ENCODE peak calls at places on chromosomes 1 and 21, in five cellular contexts. Z, Y, D, R and L are unnamed samples. For H3K4me1 and H3K9me3, the result is how much of the 10 kb centered on the place peaks cover.

GRCh38 chr1:8406946-8407345 is 89.0 kb downstream of the SLC45A1 start:
- DNase-seq in Z (no peak), Y (no peak), D (no peak), R (no peak), L (no peak)

GRCh38 chr1:109630081-109630880 is 10.6 kb downstream of the AMPD2 start:
- DNase-seq in Z (peak), Y (peak), D (no peak), R (peak), L (no peak)

GRCh38 chr1:3473381-3473844 is 18.9 kb downstream of the ARHGEF16 start:
- DNase-seq in Z (no peak), Y (no peak), D (no peak), R (no peak), L (no peak)

GRCh38 chr1:172699111-172699510 is 40.2 kb downstream of the FASLG start:
- DNase-seq in Z (no peak), Y (no peak), D (no peak), R (no peak), L (peak)

GRCh38 chr1:2816786-2817185 is 15.3 kb upstream of the TTC34 start:
- DNase-seq in Z (no peak), Y (no peak), D (no peak), R (no peak), L (no peak)

GRCh38 chr1:63010898-63011660 is 227.1 kb downstream of the ATG4C start:
- DNase-seq in Z (no peak), Y (no peak), D (peak), R (no peak), L (no peak)

GRCh38 chr1:46301406-46302090 is 1.9 kb downstream of the LRRC41 start:
- DNase-seq in Z (no peak), Y (no peak), D (peak), R (peak), L (peak)

GRCh38 chr1:228500901-228501871 is 14.0 kb downstream of the RNF187 start:
- DNase-seq in Z (peak), Y (peak), D (peak), R (peak), L (peak)

GRCh38 chr1:78839704-78840277 is 166.7 kb downstream of the ADGRL4 start:
- DNase-seq in Z (peak), Y (peak), D (peak), R (no peak), L (peak)

GRCh38 chr1:17798799-17799382 is 43.8 kb downstream of the ACTL8 start:
- DNase-seq in Z (no peak), Y (no peak), D (no peak), R (no peak), L (no peak)

GRCh38 chr1:218463194-218464156 is 118.3 kb downstream of the TGFB2 start:
- DNase-seq in Z (no peak), Y (no peak), D (peak), R (peak), L (no peak)

GRCh38 chr1:35298464-35298863 is 30.0 kb downstream of the ZMYM4 start:
- DNase-seq in Z (peak), Y (peak), D (peak), R (peak), L (peak)

GRCh38 chr1:15681346-15682290 is 2.5 kb upstream of the PLEKHM2 start:
- DNase-seq in Z (peak), Y (no peak), D (no peak), R (no peak), L (no peak)

GRCh38 chr1:55826413-55827080 is 611.4 kb upstream of the USP24 start:
- DNase-seq in Z (no peak), Y (no peak), D (no peak), R (no peak), L (no peak)

GRCh38 chr1:17198476-17199258 is 6.3 kb upstream of the PADI1 start:
- DNase-seq in Z (no peak), Y (no peak), D (no peak), R (no peak), L (no peak)

GRCh38 chr1:93518516-93518915 is 70.6 kb downstream of the FNBP1L start:
- DNase-seq in Z (no peak), Y (no peak), D (no peak), R (no peak), L (no peak)

GRCh38 chr1:175449306-175449705 is 256.7 kb upstream of the KIAA0040 start:
- DNase-seq in Z (no peak), Y (no peak), D (no peak), R (no peak), L (no peak)

GRCh38 chr1:100622037-100622436 is 84.1 kb downstream of the GPR88 start:
- DNase-seq in Z (no peak), Y (no peak), D (no peak), R (peak), L (no peak)

GRCh38 chr21:45695086-45695485 is 51.6 kb downstream of the PCBP3 start:
- DNase-seq in Z (no peak), Y (peak), D (peak), R (no peak), L (no peak)

GRCh38 chr1:34164510-34165381 is at the start of gene CSMD2:
- DNase-seq in Z (no peak), Y (peak), D (peak), R (no peak), L (no peak)

GRCh38 chr21:43355196-43355924 is 71.6 kb downstream of the SIK1 start:
- DNase-seq in Z (peak), Y (no peak), D (no peak), R (no peak), L (peak)

GRCh38 chr1:154405762-154406571 is 824 bp downstream of the IL6R start:
- DNase-seq in Z (peak), Y (peak), D (peak), R (peak), L (peak)

GRCh38 chr1:200905411-200906052 is 10.8 kb downstream of the INAVA start:
- DNase-seq in Z (no peak), Y (no peak), D (no peak), R (no peak), L (no peak)

GRCh38 chr1:56577859-56578663 is 1.3 kb downstream of the PLPP3 start:
- DNase-seq in Z (peak), Y (peak), D (no peak), R (peak), L (no peak)

GRCh38 chr1:181396171-181396670 is 87.1 kb upstream of the CACNA1E start:
- DNase-seq in Z (no peak), Y (no peak), D (no peak), R (no peak), L (peak)

GRCh38 chr1:89311757-89312156 is 39.1 kb upstream of the GBP5 start:
- DNase-seq in Z (no peak), Y (no peak), D (no peak), R (no peak), L (no peak)

GRCh38 chr1:162035241-162035640 is 11.6 kb upstream of the OLFML2B start:
- DNase-seq in Z (no peak), Y (no peak), D (no peak), R (no peak), L (no peak)

GRCh38 chr1:19169642-19170041 is 40.4 kb downstream of the UBR4 start:
- DNase-seq in Z (no peak), Y (no peak), D (no peak), R (no peak), L (no peak)

GRCh38 chr1:1419812-1420653 is 1.0 kb downstream of the ANKRD65 start:
- DNase-seq in Z (no peak), Y (no peak), D (no peak), R (no peak), L (no peak)

GRCh38 chr1:50827546-50827945 is 132.5 kb downstream of the FAF1 start:
- DNase-seq in Z (no peak), Y (no peak), D (no peak), R (no peak), L (no peak)

GRCh38 chr1:181185461-181185860 is 97.0 kb downstream of the IER5 start:
- DNase-seq in Z (no peak), Y (no peak), D (no peak), R (no peak), L (no peak)

GRCh38 chr1:110150330-110151174 is at the start of gene SLC6A17:
- DNase-seq in Z (no peak), Y (peak), D (peak), R (no peak), L (peak)

GRCh38 chr1:201946224-201946908 is at the start of gene LMOD1:
- DNase-seq in Z (no peak), Y (peak), D (peak), R (peak), L (no peak)

GRCh38 chr1:87226341-87226760 is 102.3 kb upstream of the LMO4 start:
- DNase-seq in Z (no peak), Y (peak), D (peak), R (peak), L (no peak)

GRCh38 chr1:155975375-155976061 is 2.8 kb downstream of the ARHGEF2 start:
- DNase-seq in Z (no peak), Y (no peak), D (no peak), R (no peak), L (no peak)
- H3K4me3 ChIP-seq in Z (peak), Y (peak), D (peak), R (peak), L (peak)

DNA sequence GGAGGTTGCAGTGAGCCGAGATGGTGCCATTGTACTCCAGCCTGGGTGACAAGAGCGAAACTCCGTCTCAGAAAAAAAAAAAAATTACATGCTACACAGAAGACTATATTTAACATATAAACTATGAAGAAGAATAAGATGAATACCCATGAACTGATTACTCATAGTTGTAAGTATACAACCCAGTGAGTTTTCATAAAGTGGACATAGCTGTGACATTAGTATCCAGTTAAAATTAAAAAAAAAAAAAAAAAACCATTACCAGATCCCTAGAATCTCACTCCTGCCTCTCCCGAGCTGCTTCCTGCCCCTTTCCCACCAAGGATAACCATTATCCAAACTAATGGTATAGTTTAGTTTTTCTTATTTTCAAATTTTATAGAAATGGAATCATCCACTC is 37.4 kb downstream of the UBE4B start:
- DNase-seq in Z (no peak), Y (no peak), D (no peak), R (no peak), L (no peak)
- H3K4me1 ChIP-seq in Z (under half), Y (under half), D (under half), R (under half), L (under half)

DNA sequence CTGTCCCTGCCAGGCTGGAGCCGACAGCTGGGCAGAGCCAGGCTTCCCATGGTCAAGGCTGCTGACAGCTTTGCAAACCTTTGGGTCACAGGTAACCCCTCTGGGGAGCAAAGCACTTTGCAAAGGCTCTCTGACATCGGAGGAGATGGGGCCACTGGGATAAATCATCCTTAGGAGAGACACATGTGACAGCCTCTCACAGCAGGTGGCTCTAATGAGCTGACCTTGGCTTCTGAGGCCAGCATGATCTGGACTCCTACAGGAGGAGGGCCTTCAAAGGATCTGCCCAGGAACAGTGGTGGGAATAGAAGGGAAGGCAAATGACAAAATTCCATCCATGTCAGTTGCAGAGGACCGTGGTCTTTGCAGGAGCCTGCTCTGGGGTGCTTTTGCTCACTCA is 136.8 kb upstream of the AJAP1 start:
- DNase-seq in Z (no peak), Y (no peak), D (no peak), R (no peak), L (no peak)
- H3K9me3 ChIP-seq in Z (under half), Y (under half), D (under half), R (under half), L (under half)

DNA sequence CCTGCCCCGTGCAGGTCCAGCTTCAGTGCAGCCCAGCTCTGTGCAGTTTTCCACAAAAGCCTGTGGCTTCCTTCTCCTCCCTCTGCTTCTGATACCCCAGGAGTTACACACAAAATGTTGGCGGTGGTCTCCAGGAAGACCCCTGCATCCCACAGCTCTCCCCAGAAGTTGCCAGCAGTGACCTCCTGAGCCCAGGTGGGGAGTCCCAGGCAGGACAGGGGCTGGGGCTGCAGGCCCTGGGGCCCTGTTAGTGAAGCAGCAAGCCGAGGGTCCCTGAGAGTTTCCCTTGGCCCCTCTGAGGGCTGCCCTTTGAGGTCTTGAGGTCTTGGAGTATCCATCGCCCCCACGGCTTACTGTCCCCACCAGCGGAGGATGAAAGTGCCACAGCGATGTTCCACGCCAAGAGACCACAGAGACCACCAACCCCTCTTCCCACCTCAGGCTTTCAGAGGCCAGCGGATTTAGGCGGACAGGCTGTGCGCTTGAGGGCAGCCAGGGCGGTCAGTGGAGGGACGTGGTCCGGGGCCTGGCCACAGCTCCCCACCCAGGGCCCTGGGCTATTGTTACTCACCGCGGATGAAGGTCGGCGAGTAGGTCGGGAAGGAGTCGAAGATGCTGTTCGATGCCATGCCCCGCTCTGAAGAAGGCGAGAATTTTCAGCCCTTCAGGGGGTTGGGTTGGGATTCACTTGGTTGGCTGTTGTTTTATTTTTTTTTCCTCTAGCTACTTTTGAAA is 34.0 kb upstream of the RUNX3 start:
- DNase-seq in Z (no peak), Y (no peak), D (no peak), R (no peak), L (no peak)
- H3K4me3 ChIP-seq in Z (peak), Y (no peak), D (no peak), R (no peak), L (peak)

DNA sequence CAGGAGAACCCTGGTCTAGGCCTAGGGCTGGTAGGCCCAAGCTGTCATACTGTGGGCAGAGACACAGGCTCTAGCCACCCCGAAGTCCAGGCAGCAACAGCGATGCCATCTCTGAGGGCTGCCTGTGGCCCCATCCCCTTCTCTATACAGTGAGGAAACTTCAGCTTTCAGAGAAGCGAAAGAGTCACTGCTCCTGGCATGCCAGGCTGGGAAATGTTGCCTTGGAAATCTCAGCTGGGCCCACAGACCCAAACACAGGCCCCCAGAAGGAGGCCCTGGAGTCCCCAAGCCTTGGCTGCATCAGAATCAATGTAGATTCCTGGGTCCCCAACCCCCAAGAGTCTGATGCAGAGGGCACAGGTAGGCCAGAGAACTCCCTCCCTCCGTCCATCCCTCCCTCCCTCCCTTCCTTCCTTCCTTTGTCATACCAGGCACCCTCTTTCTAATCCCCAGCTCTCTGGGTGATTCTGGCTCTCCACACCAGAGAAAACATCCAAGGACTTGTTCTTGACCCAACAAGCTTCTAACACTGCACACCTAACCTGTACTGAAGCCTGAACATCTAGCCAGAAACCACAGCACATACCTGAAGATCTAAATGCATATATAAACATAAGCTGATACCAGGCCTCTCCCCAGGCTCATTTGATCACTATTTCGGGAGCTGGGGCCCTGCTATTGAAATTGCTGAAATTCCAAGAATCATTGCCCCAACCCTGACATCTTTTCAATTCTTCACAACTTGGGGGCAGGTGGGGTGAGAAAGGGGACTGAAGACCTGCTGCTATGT is 143.2 kb upstream of the EDN2 start:
- DNase-seq in Z (no peak), Y (no peak), D (no peak), R (no peak), L (no peak)
- H3K4me1 ChIP-seq in Z (under half), Y (under half), D (under half), R (under half), L (under half)

DNA sequence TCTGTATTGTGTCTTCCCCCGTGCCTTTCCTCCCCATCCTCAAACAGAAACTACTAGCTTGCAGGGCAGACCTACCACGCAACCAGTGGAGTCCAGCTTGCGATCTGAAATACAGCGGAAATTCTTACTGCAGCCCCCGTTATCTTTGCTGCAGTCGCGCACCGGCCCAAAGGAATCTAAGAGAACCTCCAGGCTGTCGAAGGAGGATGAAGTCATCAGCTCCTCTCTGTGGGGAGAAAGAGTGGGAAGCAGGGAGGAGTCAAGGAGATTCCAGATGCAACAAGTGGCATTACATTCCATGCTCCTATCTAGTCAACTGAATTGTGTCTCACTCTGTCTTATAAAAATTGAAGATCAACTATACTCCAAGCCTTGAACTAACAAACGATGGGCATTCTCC is 206.9 kb downstream of the ASTN1 start:
- DNase-seq in Z (no peak), Y (no peak), D (no peak), R (no peak), L (no peak)
- H3K9me3 ChIP-seq in Z (under half), Y (under half), D (under half), R (under half), L (under half)

GRCh38 chr1:44594871-44595735 is 79.2 kb downstream of the TMEM53 start:
- DNase-seq in Z (peak), Y (peak), D (peak), R (peak), L (peak)

GRCh38 chr1:44594353-44594752 is 79.9 kb downstream of the TMEM53 start:
- DNase-seq in Z (no peak), Y (no peak), D (no peak), R (no peak), L (no peak)

GRCh38 chr1:44592208-44593145 is 81.8 kb downstream of the TMEM53 start:
- DNase-seq in Z (no peak), Y (no peak), D (no peak), R (no peak), L (no peak)

DNA sequence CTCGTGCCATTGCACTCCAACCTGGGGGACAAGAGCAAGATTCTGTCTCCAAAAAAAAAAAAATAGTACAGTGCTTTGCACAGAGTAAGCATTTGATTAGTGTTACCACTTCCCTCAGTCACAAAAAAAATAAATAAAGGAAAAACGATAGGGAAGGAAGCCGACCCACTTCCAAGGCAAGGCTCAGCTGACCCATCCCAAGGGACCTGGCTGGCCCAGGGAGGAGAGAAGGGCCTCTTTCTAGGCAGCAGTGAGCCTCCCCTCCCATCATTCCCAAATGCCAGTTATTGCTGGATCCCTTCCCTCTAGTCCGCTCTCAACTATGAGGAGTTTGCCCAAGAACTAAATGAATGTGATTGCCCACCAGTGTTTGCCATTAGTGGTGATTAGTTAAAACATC is 77.8 kb downstream of the TMEM53 start:
- DNase-seq in Z (no peak), Y (no peak), D (no peak), R (no peak), L (no peak)
- H3K4me3 ChIP-seq in Z (no peak), Y (no peak), D (no peak), R (no peak), L (no peak)

GRCh38 chr1:53111693-53112092 is 30.7 kb downstream of the SLC1A7 start:
- DNase-seq in Z (no peak), Y (no peak), D (no peak), R (no peak), L (no peak)

GRCh38 chr1:53111073-53111556 is 31.3 kb downstream of the SLC1A7 start:
- DNase-seq in Z (no peak), Y (no peak), D (no peak), R (no peak), L (no peak)

GRCh38 chr1:53112271-53112774 is 30.1 kb downstream of the SLC1A7 start:
- DNase-seq in Z (no peak), Y (no peak), D (no peak), R (no peak), L (no peak)

GRCh38 chr1:53114090-53114489 is 28.3 kb downstream of the SLC1A7 start:
- DNase-seq in Z (no peak), Y (no peak), D (no peak), R (no peak), L (no peak)

DNA sequence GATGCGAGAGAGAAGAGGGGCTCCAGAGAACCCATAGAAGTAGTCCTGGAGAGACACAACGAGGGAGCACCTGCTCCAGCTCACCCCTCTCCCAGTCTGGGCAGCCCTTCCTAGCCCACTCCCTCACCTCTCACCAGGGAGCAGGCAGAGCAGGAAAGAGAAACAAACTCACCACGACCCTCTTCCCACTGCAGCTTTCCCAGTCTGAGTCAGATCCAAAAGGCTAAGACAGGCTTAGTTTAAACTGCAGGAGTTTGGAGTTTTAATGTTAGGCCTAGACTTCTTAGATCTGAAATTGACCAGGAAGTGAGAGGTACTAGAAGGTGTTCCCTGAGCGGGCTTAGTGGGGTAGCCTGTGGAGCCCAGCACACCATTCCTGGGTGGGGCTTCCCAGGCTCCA is 29.6 kb downstream of the SLC1A7 start:
- DNase-seq in Z (no peak), Y (no peak), D (no peak), R (no peak), L (no peak)
- H3K4me1 ChIP-seq in Z (under half), Y (under half), D (under half), R (under half), L (under half)